ENCODE peak calls at places on chromosomes 11 and 22, in four cellular contexts. P is spleen, K is AG04450, O is fibroblast of lung. H is an unnamed sample.
A peak's percentile ranks its signal among the peaks of the same experiment; 100 is the strongest.

GRCh38 chr11:77406396-77406795 is 67.5 kb downstream of the PAK1 start:
- DNase-seq in P (no peak), K (no peak), O (no peak), H (no peak)

GRCh38 chr11:27938011-27938410 is 169.9 kb downstream of the KIF18A start:
- DNase-seq in P (no peak), K (no peak), O (peak; percentile 41), H (no peak)

GRCh38 chr11:107716884-107717532 is 5.2 kb upstream of the SLN start:
- DNase-seq in P (no peak), K (no peak), O (peak; percentile 81), H (no peak)

GRCh38 chr22:36701941-36702640 is 1.5 kb downstream of the CACNG2 start:
- DNase-seq in P (no peak), K (no peak), O (no peak), H (no peak)

GRCh38 chr11:93024376-93024775 is 54.9 kb downstream of the MTNR1B start:
- DNase-seq in P (no peak), K (no peak), O (peak; percentile 32), H (no peak)

GRCh38 chr11:24965780-24966179 is 468.9 kb downstream of the LUZP2 start:
- DNase-seq in P (no peak), K (no peak), O (peak; percentile 62), H (no peak)

GRCh38 chr11:124108158-124108557 is 7.1 kb upstream of the VWA5A start:
- DNase-seq in P (no peak), K (no peak), O (peak; percentile 28), H (no peak)

GRCh38 chr11:72544589-72544988 is 110.3 kb upstream of the CLPB start:
- DNase-seq in P (no peak), K (no peak), O (no peak), H (no peak)

GRCh38 chr11:67022341-67022933 is 497 bp upstream of the SYT12 start:
- DNase-seq in P (no peak), K (peak; percentile 15), O (peak; percentile 78), H (no peak)

GRCh38 chr11:114291381-114291780 is 4.8 kb upstream of the NNMT start:
- DNase-seq in P (no peak), K (peak; percentile 49), O (peak; percentile 95), H (no peak)

GRCh38 chr11:11789735-11790369 is 51.9 kb upstream of the USP47 start:
- DNase-seq in P (no peak), K (no peak), O (peak; percentile 8), H (no peak)

GRCh38 chr11:56885182-56885581 is 103.5 kb upstream of the OR5AK2 start:
- DNase-seq in P (no peak), K (no peak), O (no peak), H (no peak)

GRCh38 chr11:84563356-84563755 is 1063.8 kb downstream of the DLG2 start:
- DNase-seq in P (no peak), K (no peak), O (no peak), H (no peak)

GRCh38 chr11:20429216-20429615 is 41.7 kb downstream of the PRMT3 start:
- DNase-seq in P (no peak), K (no peak), O (no peak), H (no peak)

GRCh38 chr11:100810146-100810545 is 123.1 kb downstream of the ARHGAP42 start:
- DNase-seq in P (no peak), K (no peak), O (peak; percentile 93), H (no peak)

GRCh38 chr11:60942207-60942606 is 9.8 kb downstream of the SLC15A3 start:
- DNase-seq in P (no peak), K (no peak), O (no peak), H (no peak)

GRCh38 chr11:128297111-128297651 is 290.2 kb downstream of the ETS1 start:
- DNase-seq in P (no peak), K (no peak), O (no peak), H (no peak)

GRCh38 chr11:33635161-33635560 is 65.5 kb downstream of the C11orf91 start:
- DNase-seq in P (no peak), K (no peak), O (peak; percentile 64), H (no peak)

GRCh38 chr22:43485717-43486116 is 73.9 kb downstream of the MPPED1 start:
- DNase-seq in P (no peak), K (no peak), O (no peak), H (no peak)

GRCh38 chr11:122661182-122661945 is 5.8 kb downstream of the UBASH3B start:
- DNase-seq in P (no peak), K (no peak), O (peak; percentile 66), H (peak; percentile 74)

GRCh38 chr11:70891844-70892380 is 360.5 kb downstream of the SHANK2 start:
- DNase-seq in P (peak; percentile 28), K (no peak), O (no peak), H (no peak)

GRCh38 chr11:75376175-75376574 is 23.1 kb upstream of the RPS3 start:
- DNase-seq in P (no peak), K (no peak), O (no peak), H (no peak)

GRCh38 chr11:75383246-75383645 is 16.1 kb upstream of the RPS3 start:
- DNase-seq in P (peak; percentile 79), K (no peak), O (no peak), H (no peak)

GRCh38 chr11:75384438-75385080 is 14.8 kb upstream of the RPS3 start:
- DNase-seq in P (peak; percentile 96), K (no peak), O (peak; percentile 30), H (no peak)

GRCh38 chr11:75380245-75380644 is 19.1 kb upstream of the RPS3 start:
- DNase-seq in P (no peak), K (no peak), O (no peak), H (no peak)

DNA sequence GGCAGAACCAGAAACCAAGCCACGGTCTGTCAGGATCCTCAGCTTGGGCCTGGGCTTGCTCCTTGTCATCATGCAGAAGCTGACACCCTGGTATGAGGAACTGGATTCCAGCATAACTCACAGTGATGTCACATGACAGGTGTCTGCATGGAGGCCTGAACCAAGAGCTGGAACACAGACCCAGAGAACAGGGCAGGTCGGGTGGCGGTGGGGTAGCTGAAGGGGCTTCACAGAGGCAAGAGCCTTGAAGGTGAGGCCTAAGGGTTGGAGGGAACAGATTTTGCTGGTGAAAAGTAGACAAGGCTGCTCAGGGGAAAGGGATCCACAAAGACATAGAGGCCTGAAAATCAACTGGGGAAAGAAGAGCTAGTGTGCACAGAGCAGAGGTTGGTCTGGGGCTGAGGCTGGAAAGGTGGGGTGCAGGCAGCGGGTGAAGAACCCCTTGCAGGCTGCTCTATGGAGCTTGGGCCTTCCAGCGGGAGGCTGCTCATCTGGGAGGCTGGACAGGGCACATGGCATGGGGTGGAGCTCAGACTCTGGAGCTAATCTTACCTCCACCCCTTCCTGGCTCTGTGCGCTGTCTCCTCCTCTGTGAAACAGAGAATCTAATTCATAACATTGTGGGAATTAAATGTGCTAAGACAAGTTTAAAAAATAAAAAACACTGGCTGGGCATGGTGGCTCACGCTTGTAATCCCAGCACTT is 18.4 kb upstream of the RPS3 start:
- DNase-seq in P (peak; percentile 56), K (no peak), O (no peak), H (no peak)
- H3K4me3 ChIP-seq in P (no peak overlapping the region), K (no peak overlapping the region), O (no peak overlapping the region), H (no peak overlapping the region)

GRCh38 chr11:134555510-134555909 is 143.5 kb upstream of the B3GAT1 start:
- DNase-seq in P (no peak), K (no peak), O (no peak), H (no peak)
- H3K27me3 ChIP-seq in P (no peaks in the 10 kb centered on the region), K (no peaks in the 10 kb centered on the region), O (no peaks in the 10 kb centered on the region), H (no peaks in the 10 kb centered on the region)

GRCh38 chr11:120129570-120129969 is 8.3 kb downstream of the TRIM29 start:
- DNase-seq in P (peak; percentile 41), K (no peak), O (no peak), H (no peak)

GRCh38 chr11:120128392-120129172 is 9.3 kb downstream of the TRIM29 start:
- DNase-seq in P (peak; percentile 62), K (no peak), O (peak; percentile 75), H (peak; percentile 57)

GRCh38 chr11:120130991-120131760 is 6.7 kb downstream of the TRIM29 start:
- DNase-seq in P (peak; percentile 54), K (no peak), O (no peak), H (no peak)

GRCh38 chr11:120131941-120132644 is 5.8 kb downstream of the TRIM29 start:
- DNase-seq in P (peak; percentile 39), K (no peak), O (no peak), H (no peak)

DNA sequence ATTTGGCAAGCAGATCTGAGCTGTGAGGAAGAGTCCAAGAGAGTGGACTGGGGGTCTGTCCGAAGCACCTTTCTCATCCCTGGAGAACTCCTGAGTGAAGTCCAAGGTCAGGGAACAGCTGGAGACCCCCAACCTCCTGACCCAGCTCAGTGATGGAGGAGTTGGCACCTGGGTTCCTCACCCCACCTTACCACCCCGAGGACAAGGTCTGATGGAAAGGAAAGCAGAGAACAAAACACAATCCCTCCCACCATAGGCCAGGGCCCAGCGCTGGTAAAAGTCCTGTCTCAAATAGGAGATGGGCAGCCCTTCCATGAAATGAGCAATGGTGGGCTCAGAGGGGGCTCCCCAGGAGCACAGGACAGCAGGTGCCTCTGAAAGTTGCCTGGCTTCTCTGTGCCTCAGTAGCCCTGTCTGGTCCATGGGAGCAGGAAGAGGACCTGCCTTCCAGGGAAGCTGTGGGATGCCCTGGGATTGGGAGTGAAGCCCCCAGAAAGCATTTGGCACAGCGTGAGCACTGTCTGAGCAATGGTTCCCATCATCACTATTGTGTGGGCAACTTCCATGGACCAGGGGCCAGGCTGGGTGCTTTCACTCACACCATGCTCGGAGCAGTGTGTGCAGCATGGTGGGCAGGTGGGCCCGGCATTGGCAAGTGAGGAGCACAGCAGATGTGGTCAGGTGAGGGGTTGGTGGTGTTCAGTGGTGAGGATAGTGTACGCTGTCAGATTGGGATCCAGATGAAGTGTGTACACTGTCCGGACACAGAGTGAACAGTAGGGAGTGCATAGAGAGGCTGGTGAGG is 7.5 kb downstream of the TRIM29 start:
- DNase-seq in P (peak; percentile 40), K (no peak), O (no peak), H (no peak)
- H3K4me3 ChIP-seq in P (no peak overlapping the region), K (no peak overlapping the region), O (no peak overlapping the region), H (no peak overlapping the region)

DNA sequence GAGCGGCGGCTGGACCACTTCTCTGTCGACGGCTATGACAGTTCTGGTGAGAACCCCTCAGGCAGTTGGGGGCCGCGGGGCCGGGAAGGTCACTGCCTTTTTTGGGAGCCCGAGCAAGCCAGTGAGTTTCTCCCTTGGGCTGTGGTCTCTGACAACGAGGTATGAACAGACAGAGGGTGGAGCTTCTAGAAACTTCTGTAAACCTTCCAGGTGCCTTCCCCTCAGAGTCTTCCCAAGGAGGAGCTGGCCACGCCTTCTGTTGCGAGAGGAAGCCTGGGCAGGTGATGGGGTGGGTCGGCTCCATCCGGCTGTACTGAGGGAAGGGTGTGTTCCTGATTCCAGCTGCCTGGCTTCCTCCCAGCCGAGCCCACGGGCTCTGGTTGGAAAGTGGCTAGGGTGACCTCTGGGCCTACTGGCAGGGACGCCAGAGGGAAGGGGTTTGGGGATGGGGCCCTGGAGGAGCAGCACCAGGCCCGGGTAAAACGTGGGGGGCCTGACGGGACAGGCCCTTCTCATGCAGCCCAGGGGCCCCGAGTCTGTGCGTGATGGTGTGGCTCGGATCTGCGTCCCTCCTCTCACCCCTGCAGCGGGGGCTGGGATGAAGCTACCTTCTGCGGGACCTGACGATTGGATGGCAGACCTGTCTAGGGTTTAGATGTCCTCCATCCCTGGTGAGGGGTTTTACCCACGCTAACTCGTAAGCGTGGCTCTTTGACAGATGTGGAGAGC is 110.8 kb downstream of the KCNQ1OT1 start:
- DNase-seq in P (peak; percentile 63), K (no peak), O (no peak), H (no peak)
- H3K27me3 ChIP-seq in P (no peaks in the 10 kb centered on the region), K (peaks cover 20% of the 10 kb centered on the region), O (no peaks in the 10 kb centered on the region), H (no peaks in the 10 kb centered on the region)

GRCh38 chr11:125166347-125166841 is 1.8 kb downstream of the PKNOX2 start:
- DNase-seq in P (no peak), K (no peak), O (peak; percentile 49), H (no peak)

GRCh38 chr11:125168875-125169537 is 4.5 kb downstream of the PKNOX2 start:
- DNase-seq in P (peak; percentile 20), K (no peak), O (no peak), H (no peak)

GRCh38 chr11:125167292-125167953 is 2.9 kb downstream of the PKNOX2 start:
- DNase-seq in P (peak; percentile 72), K (no peak), O (peak; percentile 47), H (no peak)

GRCh38 chr11:125166903-125167291 is 2.3 kb downstream of the PKNOX2 start:
- DNase-seq in P (no peak), K (no peak), O (no peak), H (no peak)

GRCh38 chr11:125167954-125168821 is 3.6 kb downstream of the PKNOX2 start:
- DNase-seq in P (no peak), K (peak; percentile 77), O (peak; percentile 93), H (peak; percentile 59)
- H3K4me3 ChIP-seq in P (no peak overlapping the region), K (no peak overlapping the region), O (no peak overlapping the region), H (no peak overlapping the region)